ENCODE peak calls at places on chromosomes 4 and X, in nine cellular contexts. F is small intestine, N is breast epithelium, D is SJSA1, U is H1, Q is pancreas, P is fibroblast of lung, Y is psoas muscle, C is stomach. V is an unnamed sample.

GRCh38 chr4:3364199-3364598 is 71.4 kb downstream of the RGS12 start:
- DNase-seq in Y (no peak), N (no peak), P (no peak), D (no peak), U (peak; percentile 42), C (no peak), F (no peak), Q (no peak), V (no peak)

GRCh38 chr4:163484906-163485305 is 9.6 kb upstream of the TMA16 start:
- DNase-seq in Q (no peak), F (peak; percentile 22), D (peak; percentile 50), P (peak; percentile 56), C (peak; percentile 32), N (no peak), Y (no peak), U (peak; percentile 76), V (no peak)

GRCh38 chr4:54276633-54277426 is 47.7 kb downstream of the PDGFRA start:
- DNase-seq in N (no peak), Y (no peak), F (no peak), D (no peak), C (no peak), Q (no peak), U (peak; percentile 54), P (no peak), V (no peak)

GRCh38 chrX:153486163-153486562 is 8.6 kb upstream of the BGN start:
- DNase-seq in F (no peak), Q (peak; percentile 56), N (no peak), P (no peak), U (no peak), D (no peak), Y (no peak), C (no peak), V (no peak)

GRCh38 chr4:152956650-152957436 is 20.7 kb downstream of the FHDC1 start:
- DNase-seq in F (peak; percentile 69), U (no peak), D (no peak), C (peak; percentile 46), P (peak; percentile 65), N (no peak), Q (no peak), Y (no peak), V (no peak)

GRCh38 chrX:117839544-117839943 is 277.1 kb downstream of the KLHL13 start:
- DNase-seq in Y (no peak), C (no peak), F (no peak), N (no peak), D (no peak), U (no peak), Q (no peak), P (no peak), V (no peak)

GRCh38 chrX:23844502-23845138 is 61.6 kb downstream of the SAT1 start:
- DNase-seq in U (no peak), C (peak; percentile 29), Q (no peak), N (no peak), P (peak; percentile 14), Y (no peak), F (peak; percentile 81), D (no peak), V (no peak)

GRCh38 chr4:86497980-86498379 is 96.1 kb upstream of the PTPN13 start:
- DNase-seq in Y (no peak), N (no peak), D (no peak), Q (no peak), C (no peak), P (no peak), U (no peak), F (no peak), V (no peak)

GRCh38 chr4:158949094-158949493 is 153.8 kb upstream of the RAPGEF2 start:
- DNase-seq in N (no peak), U (no peak), D (no peak), P (peak; percentile 65), C (no peak), Y (no peak), F (peak; percentile 84), Q (no peak), V (no peak)

GRCh38 chr4:28388471-28388870 is 1527.8 kb downstream of the STIM2 start:
- DNase-seq in C (no peak), Q (no peak), Y (no peak), D (no peak), U (no peak), N (no peak), P (no peak), F (no peak), V (no peak)

GRCh38 chrX:10011261-10011931 is 44.2 kb downstream of the CLDN34 start:
- DNase-seq in P (no peak), N (no peak), Q (no peak), U (no peak), D (peak; percentile 47), Y (no peak), F (no peak), C (no peak), V (no peak)

GRCh38 chrX:117407449-117408170 is 709.0 kb downstream of the KLHL13 start:
- DNase-seq in D (no peak), Q (no peak), N (no peak), F (no peak), U (no peak), P (no peak), C (no peak), Y (no peak), V (no peak)

GRCh38 chrX:39854772-39855747 is 242.7 kb downstream of the BCOR start:
- DNase-seq in P (no peak), N (no peak), U (no peak), D (no peak), Y (no peak), Q (no peak), C (no peak), F (peak; percentile 42), V (no peak)
- H3K4me3 ChIP-seq in P (no peak overlapping the region), N (no peak overlapping the region), U (no peak overlapping the region), D (no peak overlapping the region), Y (no peak overlapping the region), Q (no peak overlapping the region), C (no peak overlapping the region), F (no peak overlapping the region), V (no peak overlapping the region)

GRCh38 chr4:77175201-77175610 is 18.2 kb downstream of the CCNG2 start:
- DNase-seq in N (no peak), F (no peak), U (no peak), Q (no peak), C (no peak), P (no peak), D (no peak), Y (no peak), V (no peak)

GRCh38 chr4:77178560-77178959 is 21.6 kb downstream of the CCNG2 start:
- DNase-seq in Q (no peak), C (no peak), P (no peak), U (no peak), F (no peak), N (no peak), Y (no peak), D (no peak), V (no peak)

GRCh38 chr4:77176606-77177005 is 19.6 kb downstream of the CCNG2 start:
- DNase-seq in U (no peak), F (peak; percentile 34), D (no peak), P (no peak), C (no peak), N (no peak), Y (no peak), Q (no peak), V (no peak)

GRCh38 chr4:77179512-77179911 is 22.5 kb downstream of the CCNG2 start:
- DNase-seq in N (no peak), Q (no peak), Y (no peak), D (no peak), F (peak; percentile 9), C (no peak), P (no peak), U (no peak), V (no peak)

DNA sequence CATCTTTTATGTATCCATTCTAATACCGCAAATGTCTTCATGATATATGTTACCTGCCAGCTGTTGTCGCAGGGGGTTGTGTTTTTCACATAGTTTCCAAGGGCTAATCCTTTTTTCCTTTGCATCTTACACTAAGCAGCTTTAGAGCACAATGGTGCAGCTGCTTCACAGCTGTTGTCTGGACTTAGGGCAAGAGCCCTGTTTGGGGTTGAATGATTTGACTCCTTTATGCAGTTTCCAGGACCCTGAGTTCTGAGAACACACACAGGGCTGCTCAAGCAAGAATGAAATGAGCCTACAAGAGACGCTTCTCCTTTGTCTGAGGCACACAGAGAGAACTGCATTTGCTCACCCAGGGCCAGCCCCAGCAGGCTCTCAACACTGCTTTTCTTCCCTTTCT is 20.2 kb downstream of the CCNG2 start:
- DNase-seq in D (no peak), N (no peak), F (no peak), P (peak; percentile 48), Y (no peak), Q (no peak), U (no peak), C (no peak), V (no peak)
- H3K27ac ChIP-seq in D (no peak overlapping the region), N (no peak overlapping the region), F (no peak overlapping the region), P (no peak overlapping the region), Y (no peak overlapping the region), Q (no peak overlapping the region), U (no peak overlapping the region), C (no peak overlapping the region), V (no peak overlapping the region)

GRCh38 chr4:147824316-147824715 is 92.4 kb downstream of the ARHGAP10 start:
- DNase-seq in U (no peak), P (no peak), D (no peak), Y (no peak), Q (no peak), N (no peak), F (no peak), C (no peak), V (no peak)

GRCh38 chr4:147825451-147826287 is 93.8 kb downstream of the ARHGAP10 start:
- DNase-seq in C (peak; percentile 62), F (peak; percentile 58), N (no peak), D (no peak), P (peak; percentile 8), Y (peak; percentile 43), Q (peak; percentile 89), U (no peak), V (no peak)

GRCh38 chr4:147823135-147823534 is 91.2 kb downstream of the ARHGAP10 start:
- DNase-seq in U (no peak), D (no peak), C (no peak), Y (no peak), F (no peak), Q (no peak), P (peak; percentile 42), N (no peak), V (no peak)

GRCh38 chr4:147826288-147826646 is 94.4 kb downstream of the ARHGAP10 start:
- DNase-seq in Y (no peak), N (no peak), D (no peak), C (no peak), Q (peak; percentile 76), F (no peak), P (no peak), U (no peak), V (no peak)

DNA sequence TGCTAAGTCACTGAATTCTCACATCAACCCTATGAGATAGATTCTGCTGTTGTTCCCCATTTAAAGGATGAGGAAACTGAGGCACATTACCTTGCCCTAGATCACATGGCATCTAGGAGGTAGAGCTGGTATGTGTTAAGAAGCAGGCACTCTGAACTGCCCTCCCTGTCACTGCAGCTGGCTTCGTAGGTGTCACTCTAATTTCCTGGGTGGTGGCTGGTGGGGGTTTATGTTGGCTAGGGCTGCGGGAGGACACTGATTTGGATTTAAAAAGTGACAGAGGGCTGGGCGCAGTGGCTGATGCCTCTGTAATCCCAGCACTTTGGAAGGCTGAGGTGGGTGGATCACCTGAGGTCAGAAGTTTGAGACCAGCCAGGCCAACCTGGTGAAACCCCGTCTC is 93.0 kb downstream of the ARHGAP10 start:
- DNase-seq in Y (no peak), D (no peak), F (no peak), P (no peak), Q (no peak), U (no peak), C (no peak), N (no peak), V (no peak)
- H3K4me3 ChIP-seq in Y (no peak overlapping the region), D (no peak overlapping the region), F (no peak overlapping the region), P (no peak overlapping the region), Q (no peak overlapping the region), U (no peak overlapping the region), C (no peak overlapping the region), N (no peak overlapping the region), V (no peak overlapping the region)

GRCh38 chr4:139011220-139011950 is 4.2 kb upstream of the NOCT start:
- DNase-seq in Q (no peak), N (no peak), Y (no peak), D (no peak), F (peak; percentile 94), U (no peak), C (no peak), P (no peak), V (no peak)
- H3K27ac ChIP-seq in Q (no peak overlapping the region), N (no peak overlapping the region), Y (no peak overlapping the region), D (no peak overlapping the region), F (peak overlapping the region; percentile 60), U (no peak overlapping the region), C (no peak overlapping the region), P (no peak overlapping the region), V (no peak overlapping the region)